ENCODE peak calls at places on chromosomes 13 and 19, in four cellular contexts. One of them, this sample, is unnamed.

GRCh38 chr13:30466358-30466714 is 600 bp upstream of the HMGB1 start:
- DNase-seq in Right ventricle myocardium inferior: no peak
- DNase-seq in stimulated activated CD4-positive, alpha-beta T cell treated with anti-CD3 and anti-CD28 coated beads, Interleukin-15, amount 100 ng/mL, for 1 hour: no peak
- DNase-seq in naive thymus-derived CD8-positive, alpha-beta T cell: no peak
- DNase-seq in this sample: no peak

GRCh38 chr19:37790244-37790925 is 11.0 kb upstream of the ZNF573 start:
- DNase-seq in stimulated activated CD4-positive, alpha-beta T cell treated with anti-CD3 and anti-CD28 coated beads, Interleukin-15, amount 100 ng/mL, for 1 hour: no peak
- DNase-seq in naive thymus-derived CD8-positive, alpha-beta T cell: no peak
- DNase-seq in Right ventricle myocardium inferior: no peak
- DNase-seq in this sample: no peak

GRCh38 chr13:95791084-95791722 is 114.3 kb downstream of the DNAJC3 start:
- DNase-seq in Right ventricle myocardium inferior: no peak
- DNase-seq in stimulated activated CD4-positive, alpha-beta T cell treated with anti-CD3 and anti-CD28 coated beads, Interleukin-15, amount 100 ng/mL, for 1 hour: no peak
- DNase-seq in naive thymus-derived CD8-positive, alpha-beta T cell: no peak
- DNase-seq in this sample: no peak

GRCh38 chr19:8648240-8648639 is 17.8 kb downstream of the NFILZ start:
- DNase-seq in stimulated activated CD4-positive, alpha-beta T cell treated with anti-CD3 and anti-CD28 coated beads, Interleukin-15, amount 100 ng/mL, for 1 hour: no peak
- DNase-seq in Right ventricle myocardium inferior: no peak
- DNase-seq in naive thymus-derived CD8-positive, alpha-beta T cell: no peak
- DNase-seq in this sample: no peak

GRCh38 chr13:34738251-34739170 is 203.6 kb upstream of the NBEA start:
- DNase-seq in Right ventricle myocardium inferior: no peak
- DNase-seq in naive thymus-derived CD8-positive, alpha-beta T cell: no peak
- DNase-seq in stimulated activated CD4-positive, alpha-beta T cell treated with anti-CD3 and anti-CD28 coated beads, Interleukin-15, amount 100 ng/mL, for 1 hour: no peak
- DNase-seq in this sample: no peak

GRCh38 chr19:20238025-20238623 is 71.1 kb downstream of the ZNF486 start:
- DNase-seq in stimulated activated CD4-positive, alpha-beta T cell treated with anti-CD3 and anti-CD28 coated beads, Interleukin-15, amount 100 ng/mL, for 1 hour: peak
- DNase-seq in Right ventricle myocardium inferior: peak
- DNase-seq in naive thymus-derived CD8-positive, alpha-beta T cell: peak
- DNase-seq in this sample: peak

GRCh38 chr13:51822106-51822840 is 18.3 kb upstream of the DHRS12 start:
- DNase-seq in Right ventricle myocardium inferior: no peak
- DNase-seq in stimulated activated CD4-positive, alpha-beta T cell treated with anti-CD3 and anti-CD28 coated beads, Interleukin-15, amount 100 ng/mL, for 1 hour: no peak
- DNase-seq in naive thymus-derived CD8-positive, alpha-beta T cell: no peak
- DNase-seq in this sample: no peak

GRCh38 chr19:4016486-4016885 is 8.9 kb downstream of the PIAS4 start:
- DNase-seq in naive thymus-derived CD8-positive, alpha-beta T cell: no peak
- DNase-seq in Right ventricle myocardium inferior: no peak
- DNase-seq in stimulated activated CD4-positive, alpha-beta T cell treated with anti-CD3 and anti-CD28 coated beads, Interleukin-15, amount 100 ng/mL, for 1 hour: no peak
- DNase-seq in this sample: no peak

GRCh38 chr13:58960909-58961308 is 1202.8 kb downstream of the DIAPH3 start:
- DNase-seq in Right ventricle myocardium inferior: no peak
- DNase-seq in stimulated activated CD4-positive, alpha-beta T cell treated with anti-CD3 and anti-CD28 coated beads, Interleukin-15, amount 100 ng/mL, for 1 hour: no peak
- DNase-seq in naive thymus-derived CD8-positive, alpha-beta T cell: no peak
- DNase-seq in this sample: no peak

GRCh38 chr19:50210425-50210824 is 7.0 kb downstream of the MYH14 start:
- DNase-seq in stimulated activated CD4-positive, alpha-beta T cell treated with anti-CD3 and anti-CD28 coated beads, Interleukin-15, amount 100 ng/mL, for 1 hour: no peak
- DNase-seq in naive thymus-derived CD8-positive, alpha-beta T cell: no peak
- DNase-seq in Right ventricle myocardium inferior: no peak
- DNase-seq in this sample: no peak

GRCh38 chr13:61954092-61954491 is 538.4 kb upstream of the PCDH20 start:
- DNase-seq in naive thymus-derived CD8-positive, alpha-beta T cell: no peak
- DNase-seq in Right ventricle myocardium inferior: no peak
- DNase-seq in stimulated activated CD4-positive, alpha-beta T cell treated with anti-CD3 and anti-CD28 coated beads, Interleukin-15, amount 100 ng/mL, for 1 hour: no peak
- DNase-seq in this sample: no peak

GRCh38 chr19:3034845-3035541 is 5.9 kb upstream of the TLE2 start:
- DNase-seq in naive thymus-derived CD8-positive, alpha-beta T cell: no peak
- DNase-seq in stimulated activated CD4-positive, alpha-beta T cell treated with anti-CD3 and anti-CD28 coated beads, Interleukin-15, amount 100 ng/mL, for 1 hour: no peak
- DNase-seq in Right ventricle myocardium inferior: peak
- DNase-seq in this sample: peak

GRCh38 chr13:94416454-94417080 is 62.9 kb downstream of the DCT start:
- DNase-seq in Right ventricle myocardium inferior: no peak
- DNase-seq in naive thymus-derived CD8-positive, alpha-beta T cell: no peak
- DNase-seq in stimulated activated CD4-positive, alpha-beta T cell treated with anti-CD3 and anti-CD28 coated beads, Interleukin-15, amount 100 ng/mL, for 1 hour: no peak
- DNase-seq in this sample: no peak

GRCh38 chr13:99465454-99465853 is 35.8 kb upstream of the TM9SF2 start:
- DNase-seq in stimulated activated CD4-positive, alpha-beta T cell treated with anti-CD3 and anti-CD28 coated beads, Interleukin-15, amount 100 ng/mL, for 1 hour: no peak
- DNase-seq in naive thymus-derived CD8-positive, alpha-beta T cell: no peak
- DNase-seq in Right ventricle myocardium inferior: no peak
- DNase-seq in this sample: no peak

GRCh38 chr19:55160128-55160985 is 2.8 kb upstream of the TNNI3 start:
- DNase-seq in Right ventricle myocardium inferior: peak
- DNase-seq in stimulated activated CD4-positive, alpha-beta T cell treated with anti-CD3 and anti-CD28 coated beads, Interleukin-15, amount 100 ng/mL, for 1 hour: peak
- DNase-seq in naive thymus-derived CD8-positive, alpha-beta T cell: peak
- DNase-seq in this sample: peak